ENCODE peak calls at places on chromosomes 5 and 9, in nine cellular contexts. T, K, E, P, Y, Q, N, D and O are unnamed samples.

GRCh38 chr5:101532430-101532829 is 629.3 kb upstream of the ST8SIA4 start:
- DNase-seq in T (no peak), K (no peak), E (no peak), P (no peak), Y (no peak), Q (no peak), N (no peak), D (no peak), O (no peak)

GRCh38 chr5:177077335-177077734 is 9.4 kb upstream of the FGFR4 start:
- DNase-seq in T (no peak), K (no peak), E (no peak), P (no peak), Y (peak), Q (no peak), N (no peak), D (no peak), O (no peak)

GRCh38 chr5:126449751-126450271 is 26.6 kb downstream of the GRAMD2B start:
- DNase-seq in T (no peak), K (no peak), E (peak), P (no peak), Y (peak), Q (no peak), N (peak), D (peak), O (no peak)

GRCh38 chr9:137293482-137294090 is 8.5 kb downstream of the NRARP start:
- DNase-seq in T (no peak), K (no peak), E (no peak), P (no peak), Y (no peak), Q (no peak), N (no peak), D (no peak), O (no peak)

GRCh38 chr5:73448072-73448432 is 525 bp downstream of the FOXD1 start:
- DNase-seq in T (no peak), K (no peak), E (no peak), P (no peak), Y (no peak), Q (peak), N (no peak), D (no peak), O (no peak)

GRCh38 chr5:14296533-14297331 is 153.6 kb downstream of the TRIO start:
- DNase-seq in T (no peak), K (no peak), E (no peak), P (no peak), Y (no peak), Q (peak), N (no peak), D (no peak), O (no peak)

GRCh38 chr5:115132465-115132864 is 37.2 kb downstream of the TRIM36 start:
- DNase-seq in T (no peak), K (no peak), E (no peak), P (no peak), Y (no peak), Q (no peak), N (no peak), D (no peak), O (no peak)

GRCh38 chr5:154648706-154649105 is 106.5 kb upstream of the LARP1 start:
- DNase-seq in T (no peak), K (peak), E (peak), P (no peak), Y (peak), Q (no peak), N (no peak), D (no peak), O (no peak)

GRCh38 chr5:142543951-142544753 is 141.7 kb downstream of the FGF1 start:
- DNase-seq in T (no peak), K (no peak), E (no peak), P (no peak), Y (no peak), Q (no peak), N (no peak), D (no peak), O (no peak)

GRCh38 chr5:81779125-81779934 is 28.4 kb upstream of the SSBP2 start:
- DNase-seq in T (no peak), K (peak), E (peak), P (no peak), Y (no peak), Q (no peak), N (peak), D (peak), O (no peak)

GRCh38 chr5:102385365-102385764 is 89.3 kb upstream of the SLCO4C1 start:
- DNase-seq in T (no peak), K (no peak), E (no peak), P (no peak), Y (no peak), Q (no peak), N (no peak), D (no peak), O (no peak)

GRCh38 chr5:67301285-67301904 is 104.8 kb upstream of the CD180 start:
- DNase-seq in T (peak), K (peak), E (peak), P (peak), Y (peak), Q (no peak), N (no peak), D (no peak), O (no peak)

GRCh38 chr9:113705938-113706519 is 170.1 kb upstream of the ZNF618 start:
- DNase-seq in T (no peak), K (no peak), E (no peak), P (no peak), Y (no peak), Q (no peak), N (no peak), D (no peak), O (peak)

GRCh38 chr5:41921874-41922273 is 3.2 kb upstream of the FBXO4 start:
- DNase-seq in T (no peak), K (no peak), E (peak), P (no peak), Y (peak), Q (no peak), N (no peak), D (no peak), O (no peak)

GRCh38 chr9:136941231-136942111 is 3.1 kb downstream of the FBXW5 start:
- DNase-seq in T (no peak), K (no peak), E (no peak), P (no peak), Y (no peak), Q (no peak), N (no peak), D (no peak), O (no peak)

GRCh38 chr5:34660444-34660843 is 4.3 kb downstream of the RAI14 start:
- DNase-seq in T (peak), K (no peak), E (peak), P (peak), Y (peak), Q (no peak), N (no peak), D (no peak), O (no peak)

GRCh38 chr9:88370346-88370745 is 17.9 kb upstream of the SPIN1 start:
- DNase-seq in T (no peak), K (no peak), E (no peak), P (no peak), Y (no peak), Q (no peak), N (no peak), D (no peak), O (no peak)